ENCODE peak calls at places on chromosomes 5 and 9, in seven cellular contexts. Z, O, V, Q, G, X and K are unnamed samples.
A peak's percentile ranks its signal among the peaks of the same experiment; 100 is the strongest.

GRCh38 chr9:71073494-71073893 is 47.9 kb downstream of the TRPM3 start:
- DNase-seq in Z (no peak), O (no peak), V (no peak), Q (no peak), G (no peak), X (no peak), K (no peak)

GRCh38 chr9:6605202-6605601 is 40.3 kb downstream of the GLDC start:
- DNase-seq in Z (no peak), O (peak; percentile 71), V (no peak), Q (no peak), G (no peak), X (no peak), K (no peak)

GRCh38 chr9:27090231-27090630 is 18.8 kb upstream of the TEK start:
- DNase-seq in Z (no peak), O (no peak), V (no peak), Q (no peak), G (no peak), X (no peak), K (peak; percentile 39)

GRCh38 chr5:90287031-90287430 is 122.5 kb downstream of the CETN3 start:
- DNase-seq in Z (no peak), O (no peak), V (no peak), Q (no peak), G (no peak), X (no peak), K (no peak)

GRCh38 chr9:36893911-36894310 is 140.2 kb downstream of the PAX5 start:
- DNase-seq in Z (no peak), O (no peak), V (peak; percentile 22), Q (no peak), G (no peak), X (no peak), K (no peak)

GRCh38 chr5:169804861-169805260 is 167.8 kb downstream of the DOCK2 start:
- DNase-seq in Z (no peak), O (no peak), V (no peak), Q (no peak), G (no peak), X (no peak), K (no peak)

GRCh38 chr5:145991044-145991575 is 54.7 kb downstream of the SH3RF2 start:
- DNase-seq in Z (no peak), O (no peak), V (no peak), Q (peak; percentile 67), G (no peak), X (no peak), K (no peak)

GRCh38 chr9:2016411-2017208 is 1.5 kb downstream of the SMARCA2 start:
- DNase-seq in Z (peak; percentile 93), O (no peak), V (peak; percentile 92), Q (peak; percentile 46), G (peak; percentile 88), X (peak; percentile 82), K (peak; percentile 73)

GRCh38 chr9:3205421-3206095 is 320.2 kb downstream of the RFX3 start:
- DNase-seq in Z (no peak), O (no peak), V (no peak), Q (no peak), G (no peak), X (no peak), K (peak; percentile 2)

GRCh38 chr5:113612060-113612496 is 98.6 kb downstream of the YTHDC2 start:
- DNase-seq in Z (no peak), O (no peak), V (no peak), Q (peak; percentile 4), G (no peak), X (peak; percentile 41), K (peak; percentile 52)

GRCh38 chr9:29588361-29588760 is 2015.1 kb upstream of the C9orf72 start:
- DNase-seq in Z (no peak), O (no peak), V (no peak), Q (no peak), G (no peak), X (no peak), K (no peak)

GRCh38 chr9:87651431-87651830 is 74.5 kb upstream of the CTSL start:
- DNase-seq in Z (no peak), O (no peak), V (no peak), Q (no peak), G (no peak), X (no peak), K (no peak)
- H3K4me3 ChIP-seq in Z (no peak overlapping the region), O (no peak overlapping the region), V (no peak overlapping the region), Q (no peak overlapping the region), G (no peak overlapping the region), X (no peak overlapping the region), K (no peak overlapping the region)

GRCh38 chr5:138339464-138339863 is 1.4 kb downstream of the FAM53C start:
- DNase-seq in Z (no peak), O (no peak), V (no peak), Q (no peak), G (no peak), X (no peak), K (no peak)

GRCh38 chr5:138339086-138339456 is 1.0 kb downstream of the FAM53C start:
- DNase-seq in Z (no peak), O (no peak), V (no peak), Q (no peak), G (no peak), X (no peak), K (peak; percentile 31)

GRCh38 chr5:138338411-138339085 is 482 bp downstream of the FAM53C start:
- DNase-seq in Z (no peak), O (no peak), V (no peak), Q (no peak), G (no peak), X (no peak), K (no peak)

GRCh38 chr5:138336952-138337684 is 948 bp upstream of the FAM53C start:
- DNase-seq in Z (no peak), O (no peak), V (peak; percentile 93), Q (peak; percentile 47), G (no peak), X (peak; percentile 81), K (peak; percentile 88)

GRCh38 chr5:138337685-138338410 is at the start of gene FAM53C:
- DNase-seq in Z (peak; percentile 99), O (peak; percentile 79), V (peak; percentile 96), Q (peak; percentile 80), G (peak; percentile 97), X (peak; percentile 84), K (peak; percentile 95)
- TF ChIP-seq CTCF in Z (peak; percentile 26), O (no peak), V (no peak), Q (no peak), G (peak; percentile 3), X (no peak), K (no peak)

DNA sequence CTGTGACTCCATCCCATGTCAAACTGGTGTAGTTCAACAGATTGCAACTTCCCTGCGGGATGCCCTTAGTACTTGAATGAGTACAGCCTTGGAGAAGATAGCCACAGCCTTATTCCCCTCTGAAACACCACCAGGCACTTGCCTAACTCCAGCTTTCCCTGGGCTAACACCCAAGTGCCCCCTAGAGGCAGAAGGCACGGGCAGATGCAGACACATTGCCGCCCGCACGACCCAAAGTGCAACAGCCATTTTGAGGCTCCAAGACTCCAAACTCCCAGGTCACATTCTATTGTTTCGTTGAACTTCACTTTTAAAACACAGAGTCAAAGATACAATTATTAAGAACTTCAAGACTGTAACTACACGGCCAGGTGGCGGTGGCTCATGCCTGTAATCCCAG is 163.6 kb upstream of the CDH6 start:
- DNase-seq in Z (no peak), O (no peak), V (no peak), Q (no peak), G (no peak), X (no peak), K (no peak)
- H3K4me3 ChIP-seq in Z (no peak overlapping the region), O (no peak overlapping the region), V (no peak overlapping the region), Q (no peak overlapping the region), G (no peak overlapping the region), X (no peak overlapping the region), K (no peak overlapping the region)

GRCh38 chr9:133346021-133346713 is 1.8 kb downstream of the MED22 start:
- DNase-seq in Z (no peak), O (no peak), V (no peak), Q (no peak), G (no peak), X (no peak), K (no peak)

GRCh38 chr9:133349965-133350624 is 2.1 kb downstream of the RPL7A start:
- DNase-seq in Z (no peak), O (no peak), V (no peak), Q (no peak), G (no peak), X (no peak), K (no peak)

GRCh38 chr9:133347515-133347984 is 381 bp downstream of the MED22 start:
- DNase-seq in Z (peak; percentile 88), O (peak; percentile 28), V (no peak), Q (no peak), G (no peak), X (no peak), K (no peak)

GRCh38 chr9:133348763-133349573 is 950 bp downstream of the RPL7A start:
- DNase-seq in Z (no peak), O (no peak), V (no peak), Q (no peak), G (no peak), X (no peak), K (no peak)

GRCh38 chr9:133347985-133348762 is at the start of the genes MED22 and RPL7A:
- DNase-seq in Z (peak; percentile 95), O (peak; percentile 91), V (peak; percentile 97), Q (peak; percentile 93), G (peak; percentile 95), X (peak; percentile 90), K (peak; percentile 97)
- TF ChIP-seq CTCF in Z (no peak), O (no peak), V (no peak), Q (no peak), G (no peak), X (no peak), K (no peak)

GRCh38 chr9:130118841-130119520 is 53.2 kb upstream of the NCS1 start:
- DNase-seq in Z (no peak), O (no peak), V (no peak), Q (no peak), G (no peak), X (no peak), K (peak; percentile 29)
- H3K4me3 ChIP-seq in Z (no peak overlapping the region), O (no peak overlapping the region), V (no peak overlapping the region), Q (no peak overlapping the region), G (no peak overlapping the region), X (no peak overlapping the region), K (no peak overlapping the region)